ENCODE peak calls at places on chromosomes 5 and 9, in ten cellular contexts. J is transverse colon, M is cardiac fibroblast, U is suprapubic skin, A is heart right ventricle, E is AG09309, P is adrenal gland, S is PC-9, T is left lung, K is hepatocyte. B is an unnamed sample.
A peak's percentile ranks its signal among the peaks of the same experiment; 100 is the strongest.

GRCh38 chr9:11064853-11065252 is 452.1 kb upstream of the PTPRD start:
- DNase-seq in J (no peak), M (no peak), U (no peak), A (no peak), E (no peak), P (no peak), S (peak; percentile 71), T (no peak), K (no peak), B (no peak)

GRCh38 chr9:71854811-71855210 is 56.2 kb downstream of the ABHD17B start:
- DNase-seq in J (no peak), M (no peak), U (no peak), A (no peak), E (no peak), P (no peak), S (no peak), T (no peak), K (no peak), B (no peak)

GRCh38 chr5:173581408-173582197 is 34.8 kb downstream of the BOD1 start:
- DNase-seq in J (peak; percentile 19), M (peak; percentile 51), U (no peak), A (no peak), E (no peak), P (no peak), S (peak; percentile 47), T (no peak), K (peak; percentile 51), B (no peak)

GRCh38 chr9:35756275-35756742 is 2.2 kb upstream of the MSMP start:
- DNase-seq in J (peak; percentile 83), M (peak; percentile 32), U (no peak), A (peak; percentile 59), E (no peak), P (peak; percentile 75), S (no peak), T (peak; percentile 66), K (peak; percentile 83), B (no peak)

GRCh38 chr9:16032799-16033198 is 480.0 kb downstream of the CCDC171 start:
- DNase-seq in J (no peak), M (peak; percentile 46), U (no peak), A (no peak), E (no peak), P (no peak), S (peak; percentile 24), T (no peak), K (no peak), B (peak; percentile 53)

GRCh38 chr5:142293486-142293885 is 31.3 kb downstream of the SPRY4 start:
- DNase-seq in J (no peak), M (no peak), U (no peak), A (no peak), E (no peak), P (no peak), S (no peak), T (no peak), K (no peak), B (no peak)

GRCh38 chr9:2082802-2083201 is 67.7 kb downstream of the SMARCA2 start:
- DNase-seq in J (no peak), M (no peak), U (no peak), A (no peak), E (no peak), P (no peak), S (no peak), T (no peak), K (no peak), B (no peak)

GRCh38 chr9:78354324-78354973 is 57.5 kb downstream of the PSAT1 start:
- DNase-seq in J (no peak), M (no peak), U (no peak), A (no peak), E (no peak), P (no peak), S (no peak), T (no peak), K (no peak), B (no peak)

GRCh38 chr9:134698587-134699342 is 57.2 kb downstream of the COL5A1 start:
- DNase-seq in J (peak; percentile 66), M (peak; percentile 57), U (no peak), A (peak; percentile 66), E (no peak), P (peak; percentile 69), S (peak; percentile 69), T (peak; percentile 68), K (peak; percentile 76), B (peak; percentile 13)

GRCh38 chr5:10423009-10423408 is 18.7 kb upstream of the ROPN1L start:
- DNase-seq in J (no peak), M (no peak), U (no peak), A (no peak), E (no peak), P (no peak), S (no peak), T (no peak), K (no peak), B (no peak)

GRCh38 chr9:133113928-133114351 is 7.1 kb downstream of the RALGDS start:
- DNase-seq in J (no peak), M (no peak), U (no peak), A (peak; percentile 49), E (no peak), P (peak; percentile 67), S (no peak), T (peak; percentile 39), K (peak; percentile 68), B (no peak)
- H3K4me3 ChIP-seq in J (no peak overlapping the region), M (no peak overlapping the region), U (peak overlapping the region; percentile 15), A (no peak overlapping the region), E (no peak overlapping the region), P (peak overlapping the region; percentile 9), S (no peak overlapping the region), T (no peak overlapping the region), K (no peak overlapping the region), B (no peak overlapping the region)

GRCh38 chr9:112075009-112075378 is 100.1 kb downstream of the SUSD1 start:
- DNase-seq in J (no peak), M (no peak), U (no peak), A (no peak), E (no peak), P (no peak), S (no peak), T (no peak), K (no peak), B (no peak)
- TF ChIP-seq CTCF in J (no peak), M (no peak), U (no peak), A (peak; percentile 1), E (no peak), P (no peak), S (peak; percentile 4), T (no peak), K (no peak), B (no peak)

DNA sequence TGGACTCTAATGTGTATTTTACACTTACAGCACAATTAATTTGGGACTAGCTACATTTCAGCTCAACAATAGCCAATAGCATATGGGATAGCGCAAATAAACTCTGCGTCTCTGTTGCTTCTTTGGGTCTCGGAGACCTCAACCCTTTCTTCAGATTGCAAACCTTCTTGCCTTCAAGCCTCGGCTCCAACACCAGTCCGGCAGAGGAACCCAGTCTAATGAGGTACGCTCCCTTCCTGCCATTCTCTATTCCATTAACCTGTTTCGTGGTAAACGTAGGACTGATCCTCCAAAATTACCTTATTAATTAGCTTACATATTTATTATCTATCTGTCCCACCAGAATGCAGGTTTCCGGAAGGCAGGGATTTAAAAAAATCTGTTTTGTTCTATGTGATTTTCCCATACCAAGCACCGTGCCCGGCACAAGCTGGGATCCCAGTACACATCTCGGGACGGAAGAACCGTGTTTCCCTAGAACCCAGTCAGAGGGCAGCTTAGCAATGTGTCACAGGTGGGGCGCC is 525 bp upstream of the DAPK1 start:
- DNase-seq in J (no peak), M (no peak), U (no peak), A (no peak), E (no peak), P (no peak), S (no peak), T (no peak), K (no peak), B (no peak)
- H3K4me3 ChIP-seq in J (peak overlapping the region; percentile 59), M (peak overlapping the region; percentile 62), U (peak overlapping the region; percentile 59), A (peak overlapping the region; percentile 53), E (peak overlapping the region; percentile 20), P (peak overlapping the region; percentile 75), S (peak overlapping the region; percentile 70), T (peak overlapping the region; percentile 74), K (peak overlapping the region; percentile 85), B (peak overlapping the region; percentile 73)

GRCh38 chr5:148352696-148353095 is 17.3 kb downstream of the SPINK9 start:
- DNase-seq in J (no peak), M (no peak), U (no peak), A (no peak), E (no peak), P (no peak), S (no peak), T (no peak), K (no peak), B (no peak)

GRCh38 chr5:148347706-148348105 is 12.3 kb downstream of the SPINK9 start:
- DNase-seq in J (no peak), M (no peak), U (no peak), A (no peak), E (no peak), P (no peak), S (no peak), T (no peak), K (no peak), B (no peak)

DNA sequence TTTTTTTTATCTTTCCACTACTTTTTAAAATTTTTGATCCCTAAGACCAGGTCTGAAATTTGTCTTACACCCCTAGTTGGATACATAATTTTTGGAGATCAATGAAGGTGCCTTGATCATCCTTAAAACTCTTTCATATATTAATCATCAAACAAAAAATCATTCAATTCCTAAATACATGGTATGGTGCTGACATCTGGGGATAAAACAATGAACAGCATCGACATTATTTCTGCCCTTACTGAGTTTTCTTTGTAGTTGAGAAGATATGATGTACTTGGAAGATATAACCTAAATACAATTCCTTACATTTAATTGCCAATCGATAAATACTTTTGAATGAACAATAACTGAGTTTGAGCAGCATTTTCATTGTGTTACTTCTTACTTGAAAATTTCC is 18.3 kb downstream of the SPINK9 start:
- DNase-seq in J (no peak), M (no peak), U (no peak), A (no peak), E (no peak), P (no peak), S (no peak), T (no peak), K (no peak), B (no peak)
- TF ChIP-seq CTCF in J (no peak), M (no peak), U (no peak), A (no peak), E (no peak), P (no peak), S (peak; percentile 49), T (no peak), K (peak; percentile 4), B (no peak)

GRCh38 chr5:59275170-59275536 is 618.4 kb downstream of the PDE4D start:
- DNase-seq in J (no peak), M (no peak), U (no peak), A (no peak), E (no peak), P (no peak), S (no peak), T (no peak), K (no peak), B (no peak)
- H3K4me3 ChIP-seq in J (peak overlapping the region; percentile 50), M (peak overlapping the region; percentile 29), U (peak overlapping the region; percentile 54), A (peak overlapping the region; percentile 21), E (no peak overlapping the region), P (peak overlapping the region; percentile 51), S (no peak overlapping the region), T (peak overlapping the region; percentile 42), K (peak overlapping the region; percentile 37), B (peak overlapping the region; percentile 42)

B was measured in astrocyte of the cerebellum.